ENCODE peak calls at places on chromosomes 5 and 9, in four cellular contexts. N, L, Q and F are unnamed samples.
A peak's percentile ranks its signal among the peaks of the same experiment; 100 is the strongest.

GRCh38 chr5:144156767-144157171 is 13.7 kb downstream of the YIPF5 start:
- ATAC-seq in N (peak; percentile 70), L (no peak), Q (no peak), F (no peak)

GRCh38 chr9:38017149-38017884 is 51.7 kb downstream of the SHB start:
- ATAC-seq in N (peak; percentile 34), L (peak; percentile 86), Q (no peak), F (no peak)

GRCh38 chr5:39178856-39179255 is 40.5 kb downstream of the FYB1 start:
- ATAC-seq in N (no peak), L (no peak), Q (no peak), F (no peak)

GRCh38 chr9:677461-678097 is 163.9 kb upstream of the DMRT1 start:
- ATAC-seq in N (peak; percentile 27), L (peak; percentile 75), Q (no peak), F (peak; percentile 70)

GRCh38 chr9:78029601-78030552 is 1.7 kb downstream of the GNAQ start:
- ATAC-seq in N (no peak), L (peak; percentile 9), Q (no peak), F (no peak)

GRCh38 chr9:4420351-4420750 is 69.9 kb upstream of the SLC1A1 start:
- ATAC-seq in N (no peak), L (no peak), Q (no peak), F (no peak)

GRCh38 chr5:110917161-110917875 is 154.2 kb upstream of the TSLP start:
- ATAC-seq in N (peak; percentile 65), L (no peak), Q (no peak), F (no peak)

GRCh38 chr5:178187014-178187413 is at the start of gene GMCL2:
- ATAC-seq in N (peak; percentile 40), L (no peak), Q (no peak), F (no peak)

GRCh38 chr5:142722896-142723295 is 37.0 kb upstream of the FGF1 start:
- ATAC-seq in N (no peak), L (no peak), Q (no peak), F (no peak)

GRCh38 chr9:127505396-127506116 is 54.2 kb downstream of the LRSAM1 start:
- ATAC-seq in N (peak; percentile 48), L (peak; percentile 15), Q (peak; percentile 68), F (no peak)

GRCh38 chr9:104900871-104901270 is 27.1 kb downstream of the ABCA1 start:
- ATAC-seq in N (no peak), L (no peak), Q (no peak), F (no peak)

GRCh38 chr5:93596676-93597441 is 13.8 kb downstream of the NR2F1 start:
- ATAC-seq in N (no peak), L (peak; percentile 72), Q (peak; percentile 99), F (peak; percentile 20)

GRCh38 chr5:41925555-41925946 is 470 bp downstream of the FBXO4 start:
- ATAC-seq in N (no peak), L (no peak), Q (no peak), F (peak; percentile 28)

GRCh38 chr5:177123789-177124485 is 9.6 kb upstream of the NSD1 start:
- ATAC-seq in N (no peak), L (no peak), Q (peak; percentile 16), F (no peak)

GRCh38 chr5:124865603-124866354 is 119.3 kb upstream of the ZNF608 start:
- ATAC-seq in N (peak; percentile 71), L (peak; percentile 82), Q (no peak), F (no peak)

GRCh38 chr5:41151562-41151961 is 61.8 kb downstream of the C6 start:
- ATAC-seq in N (no peak), L (no peak), Q (no peak), F (no peak)

GRCh38 chr5:87252283-87252605 is 15.4 kb upstream of the RASA1 start:
- ATAC-seq in N (no peak), L (no peak), Q (no peak), F (no peak)

GRCh38 chr5:32304622-32305021 is 8.1 kb downstream of the MTMR12 start:
- ATAC-seq in N (no peak), L (no peak), Q (no peak), F (no peak)

GRCh38 chr9:127451681-127452480 is 571 bp downstream of the LRSAM1 start:
- ATAC-seq in N (peak; percentile 31), L (peak; percentile 48), Q (peak; percentile 64), F (peak; percentile 32)

GRCh38 chr9:98291775-98292174 is 36.3 kb upstream of the TBC1D2 start:
- ATAC-seq in N (no peak), L (no peak), Q (no peak), F (no peak)

GRCh38 chr5:68415177-68416085 is 199.9 kb downstream of the PIK3R1 start:
- ATAC-seq in N (no peak), L (no peak), Q (peak; percentile 44), F (no peak)

GRCh38 chr5:141434006-141434405 is 3.7 kb downstream of the PCDHGA12 start:
- ATAC-seq in N (peak; percentile 48), L (no peak), Q (no peak), F (no peak)

GRCh38 chr5:141427783-141428426 is 2.4 kb upstream of the PCDHGA12 start:
- ATAC-seq in N (no peak), L (no peak), Q (no peak), F (no peak)

GRCh38 chr5:141431286-141431685 is 979 bp downstream of the PCDHGA12 start:
- ATAC-seq in N (no peak), L (peak; percentile 42), Q (no peak), F (no peak)

GRCh38 chr5:141430332-141431113 is at the start of gene PCDHGA12:
- ATAC-seq in N (peak; percentile 85), L (peak; percentile 78), Q (no peak), F (peak; percentile 62)
- H3K27me3 ChIP-seq in N (no peaks in the 10 kb centered on the region), L (peaks cover 11% of the 10 kb centered on the region), Q (no peaks in the 10 kb centered on the region), F (no peaks in the 10 kb centered on the region)

DNA sequence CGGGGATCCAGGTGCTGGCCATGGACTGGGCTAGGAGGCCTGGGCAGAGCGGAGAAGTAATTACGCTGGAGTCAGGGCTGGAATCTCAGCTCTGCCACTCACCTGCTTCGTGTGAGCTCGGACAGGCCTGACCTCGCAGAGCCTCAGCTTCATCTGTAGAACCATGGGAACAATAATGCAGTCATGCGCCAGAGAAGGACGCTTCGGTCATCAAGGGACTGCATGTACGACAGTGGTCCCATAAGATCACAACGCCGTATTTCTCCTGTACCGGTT is 145.1 kb downstream of the GAPVD1 start:
- ATAC-seq in N (no peak), L (no peak), Q (no peak), F (no peak)
- H3K27me3 ChIP-seq in N (peaks cover 3% of the 10 kb centered on the region), L (peaks cover 8% of the 10 kb centered on the region), Q (no peaks in the 10 kb centered on the region), F (no peaks in the 10 kb centered on the region)

DNA sequence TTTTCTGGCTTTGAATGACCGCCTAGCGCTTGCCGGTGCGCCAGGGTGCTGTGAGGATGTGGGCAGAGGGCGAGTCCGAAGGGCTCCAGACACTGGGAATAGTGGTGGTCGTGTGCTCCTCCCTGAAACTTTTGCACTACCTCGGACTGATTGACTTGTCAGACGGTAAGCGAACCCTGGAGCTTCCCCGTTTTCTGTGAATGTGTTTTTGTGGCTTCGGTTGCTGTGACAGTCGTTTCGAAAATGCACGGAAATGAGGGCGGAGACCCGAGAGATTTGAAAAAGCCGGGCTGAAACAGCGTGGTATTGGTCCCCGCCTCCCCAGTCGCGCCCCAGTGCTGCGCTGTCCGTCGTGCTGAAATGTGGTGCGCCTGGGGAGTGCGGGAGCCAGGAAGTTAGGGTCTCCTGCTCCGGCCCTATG is 102.5 kb upstream of the GABRP start:
- ATAC-seq in N (peak; percentile 98), L (peak; percentile 63), Q (no peak), F (no peak)
- H3K27me3 ChIP-seq in N (peaks cover 2% of the 10 kb centered on the region), L (peaks cover 33% of the 10 kb centered on the region), Q (peaks cover 95% of the 10 kb centered on the region), F (peaks cover 85% of the 10 kb centered on the region)

GRCh38 chr5:73307645-73308346 is 134.8 kb downstream of the TMEM174 start:
- ATAC-seq in N (no peak), L (no peak), Q (no peak), F (no peak)
- H3K27me3 ChIP-seq in N (peaks cover 7% of the 10 kb centered on the region), L (peaks cover 84% of the 10 kb centered on the region), Q (no peaks in the 10 kb centered on the region), F (peaks cover 95% of the 10 kb centered on the region)

GRCh38 chr5:141487131-141487530 is 1.8 kb upstream of the PCDHGC5 start:
- ATAC-seq in N (no peak), L (no peak), Q (no peak), F (no peak)
- H3K27me3 ChIP-seq in N (no peaks in the 10 kb centered on the region), L (peaks cover 30% of the 10 kb centered on the region), Q (no peaks in the 10 kb centered on the region), F (no peaks in the 10 kb centered on the region)

GRCh38 chr5:147643142-147643541 is 133.3 kb upstream of the DPYSL3 start:
- ATAC-seq in N (no peak), L (no peak), Q (no peak), F (no peak)

GRCh38 chr5:147635882-147636531 is 126.1 kb upstream of the DPYSL3 start:
- ATAC-seq in N (no peak), L (no peak), Q (no peak), F (no peak)

GRCh38 chr5:147642666-147643065 is 132.8 kb upstream of the DPYSL3 start:
- ATAC-seq in N (no peak), L (no peak), Q (no peak), F (no peak)

GRCh38 chr5:147636585-147636984 is 126.7 kb upstream of the DPYSL3 start:
- ATAC-seq in N (no peak), L (no peak), Q (no peak), F (no peak)

DNA sequence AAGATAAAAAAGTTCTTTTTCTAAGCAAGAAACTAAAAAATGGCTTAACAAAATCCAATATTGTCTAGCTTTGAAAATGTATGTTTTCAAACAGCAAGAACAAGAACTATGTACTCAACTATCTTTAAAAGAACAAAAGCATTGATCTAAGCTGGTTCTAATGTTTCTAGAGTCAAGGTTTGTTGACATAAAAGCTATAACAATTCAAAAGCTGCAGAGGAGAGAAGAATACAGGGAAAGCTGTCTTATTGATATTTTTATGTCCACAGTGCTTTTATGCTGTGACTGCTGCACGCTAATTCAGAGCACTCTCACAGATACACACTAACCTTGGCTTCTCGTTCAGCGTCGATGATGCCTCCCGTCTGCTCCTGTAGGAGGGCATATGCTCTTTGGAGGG is 129.4 kb upstream of the DPYSL3 start:
- ATAC-seq in N (no peak), L (no peak), Q (no peak), F (no peak)
- H3K27me3 ChIP-seq in N (no peaks in the 10 kb centered on the region), L (no peaks in the 10 kb centered on the region), Q (peaks cover 37% of the 10 kb centered on the region), F (no peaks in the 10 kb centered on the region)

GRCh38 chr5:139655727-139656271 is 7.7 kb downstream of the CXXC5 start:
- ATAC-seq in N (peak; percentile 58), L (peak; percentile 50), Q (no peak), F (peak; percentile 22)
- H3K27me3 ChIP-seq in N (no peaks in the 10 kb centered on the region), L (no peaks in the 10 kb centered on the region), Q (no peaks in the 10 kb centered on the region), F (no peaks in the 10 kb centered on the region)

DNA sequence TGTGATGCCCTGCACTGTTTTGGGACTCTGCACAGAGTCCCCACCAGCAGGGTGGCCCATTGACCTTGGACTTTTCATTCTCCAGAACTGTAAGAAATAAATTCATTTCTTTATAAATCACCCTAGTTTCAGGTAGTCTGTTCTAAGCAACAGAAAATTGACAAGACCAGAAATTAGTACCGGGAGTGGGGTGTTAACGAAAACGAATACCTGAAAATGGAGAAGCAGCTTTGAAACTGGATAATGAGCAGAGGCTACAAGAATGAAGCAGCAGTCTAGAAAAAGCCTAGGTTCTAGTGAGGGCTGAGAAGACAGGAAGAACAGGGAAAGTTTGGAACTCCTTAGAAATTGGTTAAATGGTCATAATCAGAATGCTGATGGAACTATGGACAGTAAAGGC is 2.1 kb upstream of the MCC start:
- ATAC-seq in N (no peak), L (no peak), Q (no peak), F (no peak)
- H3K27me3 ChIP-seq in N (no peaks in the 10 kb centered on the region), L (peaks cover 60% of the 10 kb centered on the region), Q (no peaks in the 10 kb centered on the region), F (peaks cover 16% of the 10 kb centered on the region)